ENCODE peak calls at places on chromosomes 6 and 20, in ten cellular contexts. Z is HT-29; S is GM23248; O is HS-5; X is stimulated activated effector memory CD8-positive, alpha-beta T cell treated with anti-CD3 and anti-CD28 coated beads, Interleukin-12 subunit alpha, Interleukin-12 subunit beta, amount 100 ng/mL, for 72 hours; E is left ventricle myocardium inferior; F is activated CD4-positive, alpha-beta T cell treated with anti-CD3 and anti-CD28 coated beads, Interleukin-2, amount 10 ng/mL, durations not matched to agents 7 days and 5 days; H is MCF 10A; Q is stimulated activated CD8-positive, alpha-beta memory T cell treated with anti-CD3 and anti-CD28 coated beads, Interleukin-7, amount 100 ng/mL, for 4 hours; B is psoas muscle. A is an unnamed sample.

GRCh38 chr6:14235653-14236356 is 118.2 kb downstream of the CD83 start:
- DNase-seq in O (no peak), Z (no peak), X (no peak), H (no peak), B (no peak), Q (no peak), S (no peak), F (no peak), E (no peak), A (no peak)

GRCh38 chr6:114194362-114195343 is 148.2 kb downstream of the HS3ST5 start:
- DNase-seq in S (peak), E (no peak), Z (peak), O (no peak), B (no peak), F (no peak), X (no peak), H (peak), Q (no peak), A (no peak)

GRCh38 chr6:126477678-126478077 is 137.8 kb downstream of the CENPW start:
- DNase-seq in H (no peak), X (no peak), Q (no peak), F (no peak), Z (no peak), E (no peak), B (no peak), S (no peak), O (no peak), A (no peak)

GRCh38 chr20:51220293-51220706 is 197.4 kb upstream of the KCNG1 start:
- DNase-seq in Q (peak), H (peak), Z (peak), B (no peak), F (peak), O (no peak), X (peak), S (peak), E (peak), A (peak)

GRCh38 chr20:8953300-8953699 is 115.6 kb upstream of the PLCB4 start:
- DNase-seq in Q (no peak), X (no peak), F (no peak), B (no peak), S (no peak), Z (no peak), E (no peak), H (no peak), O (no peak), A (no peak)

GRCh38 chr20:25534845-25535244 is 50.5 kb downstream of the NINL start:
- DNase-seq in Z (no peak), O (no peak), Q (no peak), B (no peak), X (no peak), F (no peak), E (no peak), S (no peak), H (no peak), A (no peak)

GRCh38 chr6:105424177-105424783 is 21.4 kb upstream of the PREP start:
- DNase-seq in Z (peak), F (peak), B (no peak), O (no peak), H (peak), S (peak), Q (peak), X (peak), E (no peak), A (peak)

GRCh38 chr6:158374020-158374419 is 61.8 kb downstream of the TULP4 start:
- DNase-seq in Z (no peak), S (no peak), E (no peak), F (no peak), B (no peak), H (peak), O (no peak), X (no peak), Q (no peak), A (no peak)

GRCh38 chr6:111614833-111615582 is 9.3 kb upstream of the TRAF3IP2 start:
- DNase-seq in Z (peak), O (no peak), E (no peak), X (no peak), Q (no peak), H (no peak), S (no peak), F (no peak), B (no peak), A (peak)

GRCh38 chr6:123997223-123997622 is 193.6 kb downstream of the NKAIN2 start:
- DNase-seq in Q (no peak), F (no peak), O (no peak), E (no peak), Z (no peak), S (no peak), B (no peak), X (no peak), H (no peak), A (peak)